ENCODE peak calls at places on chromosome 20, in four cellular contexts. One of them, this sample, is unnamed. For H3K4me1, the result is how much of the 10 kb centered on the place peaks cover.

GRCh38 chr20:36604952-36605308 is 649 bp upstream of the RAB5IF start:
- DNase-seq in heart left ventricle: peak
- DNase-seq in lower lobe of right lung: peak
- DNase-seq in testis: peak
- DNase-seq in this sample: no peak

GRCh38 chr20:32337937-32338661 is 20.0 kb upstream of the ASXL1 start:
- DNase-seq in testis: no peak
- DNase-seq in lower lobe of right lung: no peak
- DNase-seq in heart left ventricle: no peak
- DNase-seq in this sample: no peak

GRCh38 chr20:57400821-57401564 is 9.8 kb downstream of the RBM38 start:
- DNase-seq in heart left ventricle: peak
- DNase-seq in lower lobe of right lung: peak
- DNase-seq in testis: no peak
- DNase-seq in this sample: no peak

GRCh38 chr20:39029324-39029820 is 67.2 kb downstream of the DHX35 start:
- DNase-seq in heart left ventricle: no peak
- DNase-seq in lower lobe of right lung: no peak
- DNase-seq in testis: no peak
- DNase-seq in this sample: no peak

GRCh38 chr20:61885759-61886715 is 179.6 kb downstream of the TAF4 start:
- DNase-seq in heart left ventricle: no peak
- DNase-seq in testis: no peak
- DNase-seq in lower lobe of right lung: no peak
- DNase-seq in this sample: no peak

GRCh38 chr20:5061209-5061608 is 58.5 kb downstream of the PCNA start:
- DNase-seq in testis: no peak
- DNase-seq in heart left ventricle: no peak
- DNase-seq in lower lobe of right lung: no peak
- DNase-seq in this sample: peak

GRCh38 chr20:15814903-15815302 is 758.3 kb downstream of the KIF16B start:
- DNase-seq in heart left ventricle: no peak
- DNase-seq in testis: no peak
- DNase-seq in lower lobe of right lung: no peak
- DNase-seq in this sample: no peak

GRCh38 chr20:32479012-32479411 is 106.1 kb downstream of the NOL4L start:
- DNase-seq in testis: no peak
- DNase-seq in lower lobe of right lung: no peak
- DNase-seq in heart left ventricle: no peak
- DNase-seq in this sample: peak

GRCh38 chr20:25081730-25082497 is at the start of gene VSX1:
- DNase-seq in testis: no peak
- DNase-seq in lower lobe of right lung: no peak
- DNase-seq in heart left ventricle: no peak
- DNase-seq in this sample: peak

GRCh38 chr20:38588303-38588702 is 7.3 kb downstream of the ADIG start:
- DNase-seq in heart left ventricle: no peak
- DNase-seq in testis: no peak
- DNase-seq in lower lobe of right lung: no peak
- DNase-seq in this sample: no peak

GRCh38 chr20:7585126-7585679 is 355.1 kb downstream of the HAO1 start:
- DNase-seq in heart left ventricle: no peak
- DNase-seq in lower lobe of right lung: no peak
- DNase-seq in testis: no peak
- DNase-seq in this sample: no peak

GRCh38 chr20:24665196-24665595 is 195.8 kb downstream of the SYNDIG1 start:
- DNase-seq in testis: no peak
- DNase-seq in heart left ventricle: no peak
- DNase-seq in lower lobe of right lung: no peak
- DNase-seq in this sample: no peak

DNA sequence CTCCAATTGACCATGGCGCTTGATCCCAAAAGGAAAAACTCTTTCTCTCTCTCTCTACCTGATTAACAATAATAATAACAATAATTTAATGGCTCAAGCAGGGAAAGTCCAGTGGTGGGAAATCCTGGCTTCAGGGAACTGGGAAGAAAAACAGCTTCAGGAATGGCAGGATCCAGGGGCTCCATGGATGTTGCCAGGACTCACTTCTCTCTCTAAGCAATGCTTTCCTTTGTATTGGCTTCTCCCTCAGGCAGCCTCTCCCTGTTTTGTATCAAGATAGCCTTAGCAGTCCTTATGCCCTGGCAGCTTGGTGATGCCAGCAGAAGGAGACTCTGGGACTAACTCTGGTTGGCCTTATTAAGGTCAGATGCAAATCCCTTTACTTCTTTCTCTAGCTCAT is 13.5 kb upstream of the PTGIS start:
- DNase-seq in lower lobe of right lung: no peak
- DNase-seq in heart left ventricle: no peak
- DNase-seq in testis: no peak
- DNase-seq in this sample: no peak
- H3K4me1 ChIP-seq in lower lobe of right lung: under half
- H3K4me1 ChIP-seq in heart left ventricle: under half
- H3K4me1 ChIP-seq in testis: under half
- H3K4me1 ChIP-seq in this sample: under half

DNA sequence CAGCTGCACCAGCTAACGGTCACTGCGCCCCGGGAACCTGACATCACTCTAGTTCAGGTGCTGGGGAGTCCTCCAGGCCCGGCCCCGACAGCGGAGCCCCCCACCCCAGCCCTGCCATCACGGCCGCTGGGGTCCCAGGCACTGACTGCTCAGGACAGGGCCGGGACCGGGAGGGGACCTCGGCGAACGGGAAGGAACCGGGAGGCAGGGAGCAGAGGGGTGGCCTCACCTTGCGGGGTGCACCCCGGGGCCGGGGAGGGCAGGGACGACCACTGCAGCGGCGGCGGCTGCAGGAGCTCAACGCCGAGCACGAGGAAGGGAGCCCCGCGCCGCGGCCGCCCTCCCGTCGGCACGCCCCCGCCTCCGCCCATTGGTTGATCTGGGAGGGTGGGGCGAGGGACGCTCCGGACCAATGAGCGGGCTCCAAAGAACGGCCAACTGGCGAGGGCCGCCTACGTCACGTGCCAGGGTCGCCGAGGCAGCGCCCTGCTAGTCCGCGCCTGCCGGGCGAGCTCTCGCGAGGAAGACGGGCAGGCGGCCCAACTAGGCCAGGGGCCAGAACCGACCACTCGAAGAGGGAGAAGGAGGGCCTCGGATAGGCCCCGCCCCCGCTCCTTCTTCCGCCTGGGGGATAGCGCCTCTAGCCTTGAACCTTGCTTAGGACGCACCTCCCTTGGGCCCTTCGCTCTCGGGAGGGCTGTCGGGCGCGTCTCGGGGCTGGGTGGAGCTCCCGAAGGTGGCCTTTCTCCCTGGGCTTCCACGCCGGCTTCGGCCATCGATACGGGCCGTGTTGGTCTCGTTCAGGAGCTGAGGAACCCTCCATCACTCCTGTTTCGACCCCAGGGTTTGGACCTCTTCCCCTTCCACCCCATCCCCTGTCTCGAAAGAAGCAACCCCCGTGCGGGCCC is at the start of gene ADISSP:
- DNase-seq in heart left ventricle: peak
- DNase-seq in testis: peak
- DNase-seq in lower lobe of right lung: peak
- DNase-seq in this sample: peak
- TF ChIP-seq CTCF in heart left ventricle: no peak
- TF ChIP-seq CTCF in testis: no peak
- TF ChIP-seq CTCF in lower lobe of right lung: no peak
- TF ChIP-seq CTCF in this sample: no peak

GRCh38 chr20:12171927-12172581 is 254.4 kb downstream of the BTBD3 start:
- DNase-seq in heart left ventricle: peak
- DNase-seq in testis: no peak
- DNase-seq in lower lobe of right lung: no peak
- DNase-seq in this sample: no peak
- H3K4me1 ChIP-seq in heart left ventricle: under half
- H3K4me1 ChIP-seq in testis: under half
- H3K4me1 ChIP-seq in lower lobe of right lung: under half
- H3K4me1 ChIP-seq in this sample: under half

GRCh38 chr20:47535088-47535487 is 33.4 kb downstream of the NCOA3 start:
- DNase-seq in testis: no peak
- DNase-seq in lower lobe of right lung: no peak
- DNase-seq in heart left ventricle: no peak
- DNase-seq in this sample: peak
- TF ChIP-seq CTCF in testis: no peak
- TF ChIP-seq CTCF in lower lobe of right lung: no peak
- TF ChIP-seq CTCF in heart left ventricle: no peak
- TF ChIP-seq CTCF in this sample: peak

DNA sequence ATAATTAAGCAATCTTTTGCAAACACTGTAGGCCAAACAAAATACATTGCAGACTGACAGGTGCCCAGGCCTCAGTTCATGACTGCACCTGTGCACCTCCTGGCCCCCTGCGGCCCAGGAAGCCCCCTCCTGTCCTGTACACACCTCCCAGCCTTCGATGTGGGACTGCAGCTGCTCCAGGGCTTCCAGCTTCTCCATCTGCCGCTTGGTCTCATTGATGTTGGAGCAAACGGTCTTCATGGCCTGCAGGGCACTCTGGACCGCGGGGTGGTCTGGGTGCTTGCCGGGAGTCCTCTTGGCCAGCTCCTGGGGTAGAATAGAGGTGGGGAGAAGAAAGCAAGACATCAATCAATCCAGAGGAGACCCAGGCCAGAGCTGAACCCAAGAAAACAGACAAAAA is 119.7 kb downstream of the PREX1 start:
- DNase-seq in lower lobe of right lung: no peak
- DNase-seq in heart left ventricle: no peak
- DNase-seq in testis: no peak
- DNase-seq in this sample: no peak
- H3K4me1 ChIP-seq in lower lobe of right lung: half or more
- H3K4me1 ChIP-seq in heart left ventricle: half or more
- H3K4me1 ChIP-seq in testis: under half
- H3K4me1 ChIP-seq in this sample: under half

GRCh38 chr20:41748756-41749582 is 130.8 kb upstream of the CHD6 start:
- DNase-seq in lower lobe of right lung: no peak
- DNase-seq in heart left ventricle: no peak
- DNase-seq in testis: no peak
- DNase-seq in this sample: no peak

GRCh38 chr20:41748051-41748450 is 129.9 kb upstream of the CHD6 start:
- DNase-seq in lower lobe of right lung: no peak
- DNase-seq in heart left ventricle: no peak
- DNase-seq in testis: no peak
- DNase-seq in this sample: peak

GRCh38 chr20:41747226-41747625 is 129.0 kb upstream of the CHD6 start:
- DNase-seq in lower lobe of right lung: no peak
- DNase-seq in heart left ventricle: no peak
- DNase-seq in testis: no peak
- DNase-seq in this sample: no peak

GRCh38 chr20:41750137-41750536 is 132.0 kb upstream of the CHD6 start:
- DNase-seq in lower lobe of right lung: no peak
- DNase-seq in testis: no peak
- DNase-seq in heart left ventricle: no peak
- DNase-seq in this sample: no peak

GRCh38 chr20:41746635-41747034 is 128.5 kb upstream of the CHD6 start:
- DNase-seq in testis: no peak
- DNase-seq in lower lobe of right lung: no peak
- DNase-seq in heart left ventricle: no peak
- DNase-seq in this sample: no peak
- TF ChIP-seq CTCF in testis: no peak
- TF ChIP-seq CTCF in lower lobe of right lung: no peak
- TF ChIP-seq CTCF in heart left ventricle: no peak
- TF ChIP-seq CTCF in this sample: peak